ENCODE peak calls at places on chromosome 3, in four cellular contexts. E, T, L and Y are unnamed samples.

GRCh38 chr3:38519000-38519399 is 22.9 kb downstream of the EXOG start:
- DNase-seq in T (no peak), L (no peak), E (no peak), Y (no peak)

GRCh38 chr3:186209810-186210752 is 101.2 kb upstream of the ETV5 start:
- DNase-seq in E (peak; percentile 35), T (no peak), L (no peak), Y (peak; percentile 17)

GRCh38 chr3:147872568-147872967 is 463.4 kb downstream of the ZIC1 start:
- DNase-seq in L (no peak), E (no peak), T (no peak), Y (no peak)

GRCh38 chr3:32334675-32335074 is 57.0 kb upstream of the CMTM7 start:
- DNase-seq in E (no peak), T (no peak), L (no peak), Y (no peak)

GRCh38 chr3:42535981-42536784 is 33.7 kb downstream of the VIPR1 start:
- DNase-seq in T (no peak), L (no peak), E (peak; percentile 38), Y (peak; percentile 29)

GRCh38 chr3:99953596-99953995 is 135.9 kb downstream of the CMSS1 start:
- DNase-seq in E (no peak), L (no peak), T (no peak), Y (no peak)

GRCh38 chr3:157360044-157360443 is 76.6 kb upstream of the PTX3 start:
- DNase-seq in L (no peak), T (no peak), E (no peak), Y (peak; percentile 83)

GRCh38 chr3:196968233-196969000 is at the start of gene PIGZ:
- DNase-seq in T (no peak), E (peak; percentile 54), L (no peak), Y (no peak)

GRCh38 chr3:184338538-184338945 is 1.1 kb downstream of the FAM131A start:
- DNase-seq in T (no peak), E (no peak), L (no peak), Y (no peak)

GRCh38 chr3:115099115-115099884 is 47.8 kb downstream of the ZBTB20 start:
- DNase-seq in E (no peak), L (no peak), T (no peak), Y (no peak)

GRCh38 chr3:195204360-195205166 is 66.4 kb downstream of the XXYLT1 start:
- DNase-seq in T (no peak), E (no peak), L (no peak), Y (no peak)

GRCh38 chr3:183372911-183373310 is 55.5 kb downstream of the MCF2L2 start:
- DNase-seq in T (no peak), E (no peak), L (no peak), Y (no peak)

GRCh38 chr3:56862352-56863062 is 60.8 kb upstream of the ARHGEF3 start:
- DNase-seq in E (no peak), T (no peak), L (no peak), Y (peak; percentile 30)

GRCh38 chr3:104596054-104596453 is 770.7 kb upstream of the ALCAM start:
- DNase-seq in T (no peak), E (no peak), L (no peak), Y (no peak)

GRCh38 chr3:179745109-179745508 is 92.3 kb downstream of the USP13 start:
- DNase-seq in L (no peak), T (no peak), E (no peak), Y (no peak)

GRCh38 chr3:66822059-66823009 is 175.8 kb upstream of the KBTBD8 start:
- DNase-seq in L (no peak), E (peak; percentile 1), T (peak; percentile 23), Y (peak; percentile 45)